ENCODE peak calls at places on chromosomes 6 and 20, in ten cellular contexts. A is body of pancreas; P is gastroesophageal sphincter; C is CD4-positive, CD25-positive, alpha-beta regulatory T cell; B is activated CD8-positive, alpha-beta T cell treated with anti-CD3 and anti-CD28 coated beads, Interleukin-2, amount 10 ng/mL, durations not matched to agents 7 days and 5 days; X is stimulated activated effector memory CD8-positive, alpha-beta T cell treated with anti-CD3 and anti-CD28 coated beads, Interleukin-12 subunit alpha, Interleukin-12 subunit beta, amount 100 ng/mL, for 72 hours; F is natural killer cell; I is effector memory CD8-positive, alpha-beta T cell; W is CD4-positive, alpha-beta T cell; E is activated naive CD8-positive, alpha-beta T cell treated with anti-CD3 and anti-CD28 coated beads, Interleukin-2, amount 10 ng/mL, durations not matched to agents 7 days and 5 days. V is an unnamed sample.

GRCh38 chr6:105804000-105804399 is 282.1 kb upstream of the PRDM1 start:
- ATAC-seq in A (no peak), P (no peak), C (no peak), B (no peak), X (no peak), F (no peak), I (no peak), W (no peak), E (no peak), V (no peak)

GRCh38 chr6:161943561-161943960 is 669.7 kb upstream of the AGPAT4 start:
- ATAC-seq in A (no peak), P (no peak), C (no peak), B (no peak), X (no peak), F (no peak), I (no peak), W (no peak), E (no peak), V (no peak)

GRCh38 chr20:32536861-32537656 is 48.1 kb downstream of the NOL4L start:
- ATAC-seq in A (peak; percentile 77), P (no peak), C (peak; percentile 14), B (peak; percentile 14), X (peak; percentile 2), F (peak; percentile 21), I (peak; percentile 9), W (peak; percentile 10), E (peak; percentile 7), V (peak; percentile 16)

GRCh38 chr20:31817461-31817860 is 1.7 kb upstream of the MYLK2 start:
- ATAC-seq in A (no peak), P (no peak), C (no peak), B (no peak), X (no peak), F (no peak), I (no peak), W (no peak), E (no peak), V (no peak)

GRCh38 chr6:108408453-108408852 is 113.6 kb downstream of the AFG1L start:
- ATAC-seq in A (peak; percentile 95), P (no peak), C (no peak), B (no peak), X (no peak), F (no peak), I (no peak), W (no peak), E (no peak), V (no peak)

GRCh38 chr6:168880271-168880670 is 373.4 kb downstream of the THBS2 start:
- ATAC-seq in A (no peak), P (no peak), C (no peak), B (no peak), X (no peak), F (no peak), I (no peak), W (no peak), E (no peak), V (no peak)

GRCh38 chr6:25900843-25901242 is 26.8 kb upstream of the SLC17A3 start:
- ATAC-seq in A (no peak), P (no peak), C (no peak), B (no peak), X (no peak), F (no peak), I (no peak), W (no peak), E (no peak), V (no peak)

GRCh38 chr20:25032065-25032477 is 25.9 kb downstream of the ACSS1 start:
- ATAC-seq in A (no peak), P (no peak), C (no peak), B (no peak), X (no peak), F (no peak), I (no peak), W (no peak), E (no peak), V (no peak)

GRCh38 chr6:3026811-3027626 is 27.3 kb downstream of the NQO2 start:
- ATAC-seq in A (no peak), P (no peak), C (peak; percentile 43), B (peak; percentile 29), X (peak; percentile 58), F (peak; percentile 49), I (peak; percentile 43), W (peak; percentile 36), E (peak; percentile 11), V (peak; percentile 29)

GRCh38 chr20:62363920-62364851 is 2.9 kb downstream of the LAMA5 start:
- ATAC-seq in A (no peak), P (no peak), C (no peak), B (no peak), X (no peak), F (no peak), I (no peak), W (no peak), E (no peak), V (no peak)

GRCh38 chr6:35906499-35906846 is 14.4 kb downstream of the SRPK1 start:
- ATAC-seq in A (no peak), P (no peak), C (no peak), B (no peak), X (no peak), F (no peak), I (no peak), W (no peak), E (no peak), V (no peak)

GRCh38 chr20:19682249-19682648 is 75.8 kb upstream of the RIN2 start:
- ATAC-seq in A (no peak), P (no peak), C (no peak), B (no peak), X (no peak), F (no peak), I (no peak), W (no peak), E (no peak), V (no peak)

GRCh38 chr6:108608453-108609275 is 47.9 kb downstream of the FOXO3 start:
- ATAC-seq in A (no peak), P (no peak), C (no peak), B (no peak), X (no peak), F (no peak), I (no peak), W (no peak), E (no peak), V (no peak)

GRCh38 chr6:139943391-139943790 is 568.9 kb upstream of the CITED2 start:
- ATAC-seq in A (peak; percentile 94), P (peak; percentile 43), C (no peak), B (no peak), X (no peak), F (no peak), I (no peak), W (no peak), E (no peak), V (no peak)

GRCh38 chr6:28635547-28636158 is 110.0 kb downstream of the GPX5 start:
- ATAC-seq in A (no peak), P (no peak), C (no peak), B (no peak), X (no peak), F (no peak), I (no peak), W (no peak), E (no peak), V (no peak)

V was measured in activated T-helper 17 cell treated with anti-CD3 and anti-CD28 coated beads, Interleukin-2, amount 50 U/mL, for 72 hours.